ENCODE peak calls at places on chromosomes 16 and 17, in eight cellular contexts. P is EL; L is cerebellar nuclear complex; O is Daoy; R is activated T-helper 9 cell treated with anti-CD3 and anti-CD28 coated beads, Interleukin-2, amount 50 U/mL, for 16 hours; S is Peyer's patch; K is GDM1; F is amygdala. E is an unnamed sample.
A peak's percentile ranks its signal among the peaks of the same experiment; 100 is the strongest.

GRCh38 chr17:19718613-19719364 is 2.4 kb upstream of the SLC47A2 start:
- DNase-seq in P (no peak), L (no peak), O (peak; percentile 29), R (no peak), S (peak; percentile 51), K (no peak), F (no peak), E (no peak)

GRCh38 chr17:39757931-39758873 is 20.5 kb downstream of the GRB7 start:
- DNase-seq in P (no peak), L (no peak), O (peak; percentile 56), R (peak; percentile 46), S (no peak), K (peak; percentile 38), F (no peak), E (peak; percentile 12)

GRCh38 chr17:39739885-39740356 is 2.2 kb downstream of the GRB7 start:
- DNase-seq in P (no peak), L (no peak), O (peak; percentile 58), R (no peak), S (no peak), K (no peak), F (no peak), E (peak; percentile 29)

GRCh38 chr17:4968166-4968915 is 724 bp upstream of the SPAG7 start:
- DNase-seq in P (no peak), L (no peak), O (peak; percentile 77), R (peak; percentile 26), S (no peak), K (no peak), F (peak; percentile 64), E (peak; percentile 37)

GRCh38 chr17:76154935-76155845 is 14.1 kb upstream of the FOXJ1 start:
- DNase-seq in P (no peak), L (no peak), O (no peak), R (no peak), S (no peak), K (no peak), F (no peak), E (no peak)

GRCh38 chr17:41416478-41416877 is 7.9 kb downstream of the KRT37 start:
- DNase-seq in P (no peak), L (no peak), O (no peak), R (no peak), S (no peak), K (no peak), F (no peak), E (no peak)

GRCh38 chr16:66127459-66128362 is 238.8 kb upstream of the CDH5 start:
- DNase-seq in P (no peak), L (no peak), O (peak; percentile 17), R (no peak), S (no peak), K (no peak), F (no peak), E (peak; percentile 16)

GRCh38 chr17:40540448-40540847 is 24.8 kb downstream of the CCR7 start:
- DNase-seq in P (no peak), L (no peak), O (no peak), R (peak; percentile 31), S (no peak), K (no peak), F (no peak), E (no peak)

GRCh38 chr17:10429416-10430045 is 7.8 kb upstream of the MYH8 start:
- DNase-seq in P (peak; percentile 63), L (no peak), O (no peak), R (no peak), S (no peak), K (no peak), F (no peak), E (peak; percentile 30)

GRCh38 chr16:70662991-70663523 is 16.7 kb downstream of the IL34 start:
- DNase-seq in P (no peak), L (no peak), O (no peak), R (no peak), S (no peak), K (no peak), F (no peak), E (no peak)

GRCh38 chr16:24344791-24345190 is 88.7 kb downstream of the CACNG3 start:
- DNase-seq in P (no peak), L (no peak), O (peak; percentile 9), R (no peak), S (no peak), K (no peak), F (no peak), E (no peak)

GRCh38 chr16:19095699-19096098 is 18.1 kb upstream of the ITPRIPL2 start:
- DNase-seq in P (peak; percentile 28), L (no peak), O (peak; percentile 50), R (no peak), S (no peak), K (no peak), F (no peak), E (no peak)

GRCh38 chr17:76738468-76738850 is 540 bp downstream of the MFSD11 start:
- DNase-seq in P (no peak), L (no peak), O (no peak), R (no peak), S (no peak), K (no peak), F (no peak), E (peak; percentile 45)

GRCh38 chr17:79360196-79360595 is 250.7 kb downstream of the RBFOX3 start:
- DNase-seq in P (no peak), L (no peak), O (no peak), R (no peak), S (no peak), K (no peak), F (no peak), E (no peak)

E was measured in GM23248.